ENCODE peak calls at places on chromosome 16, in five cellular contexts. F is colonic mucosa; H is astrocyte of the cerebellum; K is stimulated activated CD4-positive, alpha-beta T cell treated with anti-CD3 and anti-CD28 coated beads, Interleukin-2, amount 100 ng/mL, for 4 hours; O is sciatic nerve. X is an unnamed sample.

GRCh38 chr16:21663889-21664647 is at the start of gene OTOA:
- DNase-seq in F (no peak), H (no peak), K (no peak), O (no peak), X (peak; percentile 22)

GRCh38 chr16:87391324-87391949 is 699 bp upstream of the MAP1LC3B start:
- DNase-seq in K (no peak), O (peak; percentile 88), H (no peak), F (peak; percentile 65), X (peak; percentile 33)

GRCh38 chr16:62832214-62832613 is 796.0 kb upstream of the CDH8 start:
- DNase-seq in K (no peak), H (no peak), F (no peak), O (no peak), X (no peak)

GRCh38 chr16:80527297-80527696 is 13.5 kb upstream of the DYNLRB2 start:
- DNase-seq in O (no peak), F (peak; percentile 25), H (no peak), K (peak; percentile 12), X (peak; percentile 60)

GRCh38 chr16:2707368-2708289 is 12.4 kb downstream of the PRSS27 start:
- DNase-seq in F (no peak), O (no peak), H (no peak), K (no peak), X (no peak)

GRCh38 chr16:50280932-50281331 is 14.6 kb downstream of the ADCY7 start:
- DNase-seq in H (no peak), O (no peak), F (no peak), K (no peak), X (no peak)

GRCh38 chr16:27217256-27217655 is 13.9 kb downstream of the KDM8 start:
- DNase-seq in K (no peak), F (no peak), O (no peak), H (peak; percentile 36), X (no peak)

GRCh38 chr16:21666772-21667171 is 3.0 kb downstream of the OTOA start:
- DNase-seq in F (no peak), H (no peak), O (no peak), K (no peak), X (no peak)

GRCh38 chr16:73196670-73197069 is 148.7 kb upstream of the ZFHX3 start:
- DNase-seq in K (no peak), O (peak; percentile 79), F (peak; percentile 80), H (peak; percentile 35), X (peak; percentile 78)

GRCh38 chr16:88927661-88928060 is 49.3 kb downstream of the CBFA2T3 start:
- DNase-seq in F (no peak), K (no peak), H (no peak), O (no peak), X (no peak)

GRCh38 chr16:66363196-66363777 is 3.2 kb upstream of the CDH5 start:
- DNase-seq in H (no peak), F (no peak), K (no peak), O (no peak), X (no peak)

GRCh38 chr16:57191056-57191536 is 5.0 kb downstream of the RSPRY1 start:
- DNase-seq in F (no peak), H (no peak), K (no peak), O (no peak), X (no peak)

GRCh38 chr16:57615813-57616212 is 12.6 kb upstream of the ADGRG1 start:
- DNase-seq in K (no peak), F (peak; percentile 39), O (no peak), H (no peak), X (no peak)

GRCh38 chr16:77059441-77059840 is 131.5 kb upstream of the MON1B start:
- DNase-seq in O (no peak), K (no peak), F (no peak), H (no peak), X (no peak)

GRCh38 chr16:1691276-1691675 is 13.2 kb downstream of the JPT2 start:
- DNase-seq in H (no peak), F (no peak), K (no peak), O (no peak), X (no peak)

GRCh38 chr16:73231969-73232554 is 184.1 kb upstream of the ZFHX3 start:
- DNase-seq in O (no peak), F (no peak), H (no peak), K (no peak), X (no peak)

GRCh38 chr16:81901483-81901882 is 109.8 kb downstream of the SDR42E1 start:
- DNase-seq in O (no peak), F (no peak), K (no peak), H (no peak), X (no peak)

GRCh38 chr16:56237451-56237930 is 46.2 kb downstream of the GNAO1 start:
- DNase-seq in H (peak; percentile 6), O (no peak), F (no peak), K (no peak), X (no peak)

X was measured in endothelial cell.